ENCODE peak calls at places on chromosomes 5 and 9, in six cellular contexts. N is neuronal stem cell, Z is mesendoderm, I is IMR-90, D is mesenchymal stem cell, J is H1. T is an unnamed sample.
A peak's percentile ranks its signal among the peaks of the same experiment; 100 is the strongest.

GRCh38 chr9:792331-793260 is 48.9 kb upstream of the DMRT1 start:
- DNase-seq in J (no peak), I (peak; percentile 39), N (no peak), D (peak; percentile 35), Z (no peak), T (no peak)

GRCh38 chr5:68544656-68545565 is 329.4 kb downstream of the PIK3R1 start:
- DNase-seq in I (peak; percentile 45), Z (peak; percentile 18), J (no peak), D (peak; percentile 41), N (no peak), T (no peak)

GRCh38 chr9:91533382-91533781 is 109.8 kb upstream of the NFIL3 start:
- DNase-seq in N (no peak), Z (no peak), I (no peak), D (no peak), J (no peak), T (no peak)

GRCh38 chr9:93261735-93262523 is 78.0 kb downstream of the WNK2 start:
- DNase-seq in Z (no peak), N (no peak), I (no peak), D (no peak), J (no peak), T (no peak)

GRCh38 chr5:71887680-71888079 is 168.6 kb downstream of the CARTPT start:
- DNase-seq in N (no peak), Z (peak; percentile 89), J (no peak), D (peak; percentile 91), I (peak; percentile 94), T (peak; percentile 54)

GRCh38 chr5:132635873-132636272 is 22.1 kb upstream of the IL13 start:
- DNase-seq in D (no peak), I (no peak), J (no peak), Z (peak; percentile 41), N (no peak), T (no peak)

GRCh38 chr9:93577045-93577939 is 908 bp downstream of the PHF2 start:
- DNase-seq in D (peak; percentile 29), J (no peak), Z (peak; percentile 33), N (peak; percentile 20), I (no peak), T (peak; percentile 67)

GRCh38 chr5:122772446-122772845 is 2.4 kb upstream of the SNX2 start:
- DNase-seq in J (no peak), N (no peak), D (peak; percentile 30), I (peak; percentile 38), Z (peak; percentile 15), T (no peak)

GRCh38 chr9:125189011-125189360 is 617 bp downstream of the PPP6C start:
- DNase-seq in J (no peak), Z (no peak), D (peak; percentile 48), N (peak; percentile 1), I (no peak), T (peak; percentile 21)

GRCh38 chr5:150672237-150672883 is 11.3 kb downstream of the MYOZ3 start:
- DNase-seq in Z (peak; percentile 93), D (peak; percentile 50), I (no peak), J (peak; percentile 58), N (no peak), T (peak; percentile 19)

GRCh38 chr5:171424726-171425125 is 5.3 kb downstream of the FGF18 start:
- DNase-seq in N (no peak), I (no peak), D (no peak), Z (peak; percentile 84), J (no peak), T (no peak)

GRCh38 chr9:131324736-131325679 is 35.5 kb downstream of the PLPP7 start:
- DNase-seq in I (no peak), D (no peak), J (no peak), Z (no peak), N (no peak), T (peak; percentile 92)

GRCh38 chr9:11931109-11931508 is 762.1 kb upstream of the TYRP1 start:
- DNase-seq in D (peak; percentile 27), J (no peak), N (no peak), I (no peak), Z (no peak), T (no peak)

GRCh38 chr5:55159763-55160492 is at the start of gene GPX8:
- DNase-seq in I (peak; percentile 92), N (peak; percentile 69), D (peak; percentile 94), Z (peak; percentile 94), J (no peak), T (peak; percentile 71)

GRCh38 chr9:33272061-33272460 is 7.2 kb downstream of the CHMP5 start:
- DNase-seq in D (no peak), Z (no peak), I (no peak), J (no peak), N (no peak), T (no peak)

GRCh38 chr5:60223342-60223741 is 329.8 kb upstream of the PDE4D start:
- DNase-seq in N (no peak), J (no peak), Z (no peak), D (no peak), I (no peak), T (no peak)

GRCh38 chr5:14440598-14441401 is 140.8 kb upstream of the OTULINL start:
- DNase-seq in D (peak; percentile 84), Z (no peak), N (peak; percentile 58), J (no peak), I (peak; percentile 97), T (no peak)

GRCh38 chr9:132944294-132945185 is at the start of gene TSC1:
- DNase-seq in Z (peak; percentile 98), I (peak; percentile 94), D (peak; percentile 98), J (peak; percentile 75), N (peak; percentile 97), T (peak; percentile 90)
- H2BK5ac ChIP-seq in Z (no peak within 1 kb of the TSS), I (peak within 1 kb of the TSS; percentile 86), D (peak within 1 kb of the TSS; percentile 97), J (peak within 1 kb of the TSS; percentile 97), N (peak within 1 kb of the TSS; percentile 99), T (peak within 1 kb of the TSS; percentile 100)

GRCh38 chr9:17906841-17907779 is 328.2 kb downstream of the SH3GL2 start:
- DNase-seq in I (no peak), D (no peak), N (peak; percentile 42), J (no peak), Z (peak; percentile 60), T (no peak)
- H3K4me3 ChIP-seq in I (no peak overlapping the region), D (peak overlapping the region; percentile 42), N (no peak overlapping the region), J (peak overlapping the region; percentile 39), Z (peak overlapping the region; percentile 54), T (peak overlapping the region; percentile 63)

GRCh38 chr5:26415987-26416386 is 622.4 kb downstream of the CDH9 start:
- DNase-seq in J (no peak), I (no peak), D (no peak), Z (no peak), N (no peak), T (no peak)
- H4K8ac ChIP-seq in J (no peak overlapping the region), I (no peak overlapping the region), D (no peak overlapping the region), Z (no peak overlapping the region), N (peak overlapping the region; percentile 70), T (no peak overlapping the region)

GRCh38 chr9:128687453-128687852 is 1.6 kb upstream of the SET start:
- DNase-seq in J (no peak), D (no peak), Z (no peak), N (no peak), I (no peak), T (no peak)

GRCh38 chr9:128688501-128689292 is at the start of gene SET:
- DNase-seq in I (peak; percentile 90), J (peak; percentile 80), N (peak; percentile 95), Z (peak; percentile 96), D (peak; percentile 91), T (peak; percentile 89)

GRCh38 chr9:128689820-128690683 is 1.0 kb downstream of the SET start:
- DNase-seq in I (peak; percentile 37), J (no peak), D (peak; percentile 63), N (peak; percentile 41), Z (peak; percentile 70), T (no peak)

GRCh38 chr9:128689293-128689770 is 310 bp downstream of the SET start:
- DNase-seq in I (no peak), N (no peak), D (peak; percentile 62), J (no peak), Z (no peak), T (no peak)

DNA sequence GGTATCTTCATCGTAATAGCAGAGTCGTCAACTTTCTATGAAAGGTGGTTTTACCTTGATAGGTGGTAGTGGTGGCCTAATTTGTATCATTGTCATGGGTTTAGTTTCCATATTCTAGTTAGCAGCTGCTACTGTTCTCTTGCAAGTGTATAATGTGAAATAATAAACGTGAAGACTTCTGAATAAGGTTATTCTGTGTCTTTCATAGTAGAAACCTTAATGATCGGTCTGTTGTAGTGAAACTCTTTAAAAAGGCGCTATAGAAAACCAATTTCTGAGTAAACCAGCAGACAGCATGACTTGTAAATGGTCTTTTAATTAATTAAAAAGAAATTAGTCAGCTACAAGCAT is 1.6 kb downstream of the SET start:
- DNase-seq in I (no peak), Z (no peak), D (no peak), J (no peak), N (no peak), T (no peak)
- H2BK5ac ChIP-seq in I (peak overlapping the region; percentile 64), Z (no peak overlapping the region), D (no peak overlapping the region), J (peak overlapping the region; percentile 61), N (peak overlapping the region; percentile 69), T (no peak overlapping the region)

GRCh38 chr5:43602818-43603534 is at the start of gene NNT:
- DNase-seq in D (peak; percentile 59), Z (peak; percentile 72), I (peak; percentile 35), J (no peak), N (peak; percentile 50), T (peak; percentile 84)

GRCh38 chr5:43603535-43604363 is 769 bp downstream of the NNT start:
- DNase-seq in D (peak; percentile 57), N (no peak), Z (peak; percentile 29), I (peak; percentile 33), J (no peak), T (peak; percentile 21)

GRCh38 chr5:43604699-43605098 is 1.7 kb downstream of the NNT start:
- DNase-seq in N (no peak), J (no peak), D (no peak), I (no peak), Z (no peak), T (no peak)

GRCh38 chr5:43602456-43602817 is 543 bp upstream of the NNT start:
- DNase-seq in I (peak; percentile 50), D (peak; percentile 76), J (no peak), N (peak; percentile 41), Z (peak; percentile 68), T (no peak)

GRCh38 chr5:43601454-43602260 is 1.3 kb upstream of the NNT start:
- DNase-seq in J (no peak), I (peak; percentile 57), D (peak; percentile 74), N (no peak), Z (peak; percentile 10), T (no peak)
- H3K4me3 ChIP-seq in J (no peak overlapping the region), I (no peak overlapping the region), D (no peak overlapping the region), N (peak overlapping the region; percentile 79), Z (no peak overlapping the region), T (no peak overlapping the region)